ENCODE peak calls at places on chromosome 20, in four cellular contexts. One of them, this sample, is unnamed.

GRCh38 chr20:9514461-9515210 is at the start of gene LAMP5:
- DNase-seq in HepG2: no peak
- DNase-seq in K562: no peak
- DNase-seq in GM12878: no peak
- DNase-seq in this sample: peak

GRCh38 chr20:2172305-2173175 is 70.9 kb downstream of the STK35 start:
- DNase-seq in K562: peak
- DNase-seq in GM12878: peak
- DNase-seq in HepG2: peak
- DNase-seq in this sample: peak

GRCh38 chr20:47981242-47981641 is 196.0 kb upstream of the SULF2 start:
- DNase-seq in HepG2: no peak
- DNase-seq in GM12878: no peak
- DNase-seq in K562: no peak
- DNase-seq in this sample: no peak

GRCh38 chr20:53779822-53780221 is 186.2 kb upstream of the ZNF217 start:
- DNase-seq in HepG2: no peak
- DNase-seq in GM12878: no peak
- DNase-seq in K562: no peak
- DNase-seq in this sample: no peak

GRCh38 chr20:51725584-51726176 is 42.5 kb downstream of the ATP9A start:
- DNase-seq in HepG2: peak
- DNase-seq in K562: no peak
- DNase-seq in GM12878: no peak
- DNase-seq in this sample: no peak

GRCh38 chr20:61531553-61532345 is 279.7 kb downstream of the CDH4 start:
- DNase-seq in GM12878: no peak
- DNase-seq in HepG2: no peak
- DNase-seq in K562: no peak
- DNase-seq in this sample: no peak

GRCh38 chr20:47179267-47179666 is 177.2 kb downstream of the ZMYND8 start:
- DNase-seq in HepG2: no peak
- DNase-seq in GM12878: no peak
- DNase-seq in K562: no peak
- DNase-seq in this sample: no peak

GRCh38 chr20:1001981-1002681 is at the start of gene RSPO4:
- DNase-seq in GM12878: no peak
- DNase-seq in HepG2: no peak
- DNase-seq in K562: no peak
- DNase-seq in this sample: no peak

GRCh38 chr20:63969851-63970713 is at the start of gene ZNF512B:
- DNase-seq in GM12878: no peak
- DNase-seq in K562: peak
- DNase-seq in HepG2: peak
- DNase-seq in this sample: peak

GRCh38 chr20:48718914-48719578 is 108.8 kb downstream of the PREX1 start:
- DNase-seq in HepG2: no peak
- DNase-seq in K562: no peak
- DNase-seq in GM12878: no peak
- DNase-seq in this sample: no peak

GRCh38 chr20:17822039-17822438 is 122.3 kb downstream of the BANF2 start:
- DNase-seq in GM12878: no peak
- DNase-seq in K562: no peak
- DNase-seq in HepG2: peak
- DNase-seq in this sample: no peak

GRCh38 chr20:53920647-53921245 is 149.6 kb downstream of the BCAS1 start:
- DNase-seq in K562: no peak
- DNase-seq in GM12878: no peak
- DNase-seq in HepG2: no peak
- DNase-seq in this sample: no peak

GRCh38 chr20:50123418-50123817 is 10.5 kb upstream of the UBE2V1 start:
- DNase-seq in GM12878: no peak
- DNase-seq in K562: no peak
- DNase-seq in HepG2: no peak
- DNase-seq in this sample: no peak

GRCh38 chr20:3669710-3670367 is 6.6 kb upstream of the GFRA4 start:
- DNase-seq in K562: no peak
- DNase-seq in GM12878: no peak
- DNase-seq in HepG2: no peak
- DNase-seq in this sample: no peak

GRCh38 chr20:33647603-33648395 is 14.3 kb upstream of the C20orf144 start:
- DNase-seq in GM12878: peak
- DNase-seq in K562: no peak
- DNase-seq in HepG2: no peak
- DNase-seq in this sample: no peak

GRCh38 chr20:9139106-9139808 is 70.4 kb downstream of the PLCB4 start:
- DNase-seq in HepG2: no peak
- DNase-seq in GM12878: no peak
- DNase-seq in K562: no peak
- DNase-seq in this sample: no peak

DNA sequence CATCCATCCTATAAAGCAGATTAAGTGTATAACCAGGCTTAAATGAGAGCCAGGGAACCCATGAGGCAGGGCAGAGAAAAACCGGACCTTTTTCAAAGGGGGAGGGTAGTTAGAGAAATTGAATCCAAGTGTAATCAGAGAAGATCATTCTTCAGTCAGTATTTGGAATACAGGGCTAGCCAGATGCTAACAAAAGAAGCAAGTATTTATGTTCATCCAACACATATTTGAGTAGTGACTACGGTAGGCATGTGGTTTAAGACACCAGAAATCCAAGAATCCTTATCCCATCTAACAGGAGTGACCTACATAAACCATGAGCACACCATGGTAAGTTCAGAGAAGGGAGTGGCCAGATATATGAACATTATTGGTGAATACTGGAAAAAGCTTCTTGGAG is 46.8 kb upstream of the FAM83C start:
- DNase-seq in HepG2: no peak
- DNase-seq in K562: no peak
- DNase-seq in GM12878: no peak
- DNase-seq in this sample: no peak
- TF ChIP-seq FOXK2 in HepG2: no peak
- TF ChIP-seq FOXK2 in K562: no peak
- TF ChIP-seq FOXK2 in GM12878: no peak
- TF ChIP-seq FOXK2 in this sample: no peak

GRCh38 chr20:62591122-62591468 is 51.2 kb upstream of the SLCO4A1 start:
- DNase-seq in HepG2: no peak
- DNase-seq in K562: no peak
- DNase-seq in GM12878: no peak
- DNase-seq in this sample: no peak

GRCh38 chr20:62589150-62589498 is 53.2 kb upstream of the SLCO4A1 start:
- DNase-seq in K562: no peak
- DNase-seq in GM12878: no peak
- DNase-seq in HepG2: no peak
- DNase-seq in this sample: no peak

GRCh38 chr20:62588458-62589149 is 53.7 kb upstream of the SLCO4A1 start:
- DNase-seq in HepG2: no peak
- DNase-seq in GM12878: no peak
- DNase-seq in K562: no peak
- DNase-seq in this sample: no peak

GRCh38 chr20:62590301-62591121 is 51.8 kb upstream of the SLCO4A1 start:
- DNase-seq in HepG2: no peak
- DNase-seq in K562: no peak
- DNase-seq in GM12878: no peak
- DNase-seq in this sample: no peak

GRCh38 chr20:62589720-62590119 is 52.6 kb upstream of the SLCO4A1 start:
- DNase-seq in K562: no peak
- DNase-seq in HepG2: no peak
- DNase-seq in GM12878: no peak
- DNase-seq in this sample: no peak
- TF ChIP-seq BHLHE40 in K562: no peak
- TF ChIP-seq BHLHE40 in HepG2: no peak
- TF ChIP-seq BHLHE40 in GM12878: no peak
- TF ChIP-seq BHLHE40 in this sample: no peak

DNA sequence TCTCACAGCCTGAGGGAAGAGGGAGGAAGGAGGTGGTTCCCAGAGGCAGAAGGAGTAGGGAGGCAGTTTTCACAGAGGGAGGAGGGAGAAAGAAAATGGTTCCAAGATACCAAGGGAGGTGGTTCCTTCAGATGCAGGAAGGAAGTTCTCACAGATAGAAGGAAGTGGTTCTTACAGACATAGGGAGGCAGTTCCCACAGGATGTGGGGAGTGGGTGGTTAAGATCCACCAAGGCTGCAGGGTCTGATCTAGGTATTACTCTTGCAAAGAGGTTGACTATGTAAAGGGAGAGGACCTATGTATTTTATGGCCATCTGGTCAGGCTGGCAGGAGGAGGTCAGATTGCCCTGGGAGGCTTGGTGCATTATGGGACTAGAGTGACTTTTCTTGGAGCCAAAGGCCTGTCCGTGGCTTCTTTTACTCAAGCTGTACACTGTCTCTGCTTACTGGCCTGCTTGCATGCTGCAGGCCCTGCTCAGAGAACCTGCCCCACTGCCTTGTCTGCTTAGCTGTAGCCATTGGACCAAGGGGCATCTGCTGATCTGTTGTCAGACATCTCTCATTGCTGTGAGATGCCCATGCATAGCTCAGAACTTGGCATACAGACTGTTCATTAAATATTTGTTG is 283.7 kb downstream of the DHX35 start:
- DNase-seq in HepG2: no peak
- DNase-seq in GM12878: no peak
- DNase-seq in K562: no peak
- DNase-seq in this sample: no peak
- TF ChIP-seq FOXK2 in HepG2: no peak
- TF ChIP-seq FOXK2 in GM12878: no peak
- TF ChIP-seq FOXK2 in K562: no peak
- TF ChIP-seq FOXK2 in this sample: no peak

GRCh38 chr20:59192533-59192896 is 28.9 kb downstream of the ZNF831 start:
- DNase-seq in K562: no peak
- DNase-seq in GM12878: no peak
- DNase-seq in HepG2: no peak
- DNase-seq in this sample: no peak

GRCh38 chr20:59191036-59191755 is 27.6 kb downstream of the ZNF831 start:
- DNase-seq in K562: no peak
- DNase-seq in GM12878: no peak
- DNase-seq in HepG2: no peak
- DNase-seq in this sample: no peak

GRCh38 chr20:59194023-59194935 is 30.7 kb downstream of the ZNF831 start:
- DNase-seq in K562: no peak
- DNase-seq in HepG2: no peak
- DNase-seq in GM12878: no peak
- DNase-seq in this sample: no peak

GRCh38 chr20:59191756-59192532 is 28.3 kb downstream of the ZNF831 start:
- DNase-seq in HepG2: no peak
- DNase-seq in GM12878: no peak
- DNase-seq in K562: no peak
- DNase-seq in this sample: no peak

DNA sequence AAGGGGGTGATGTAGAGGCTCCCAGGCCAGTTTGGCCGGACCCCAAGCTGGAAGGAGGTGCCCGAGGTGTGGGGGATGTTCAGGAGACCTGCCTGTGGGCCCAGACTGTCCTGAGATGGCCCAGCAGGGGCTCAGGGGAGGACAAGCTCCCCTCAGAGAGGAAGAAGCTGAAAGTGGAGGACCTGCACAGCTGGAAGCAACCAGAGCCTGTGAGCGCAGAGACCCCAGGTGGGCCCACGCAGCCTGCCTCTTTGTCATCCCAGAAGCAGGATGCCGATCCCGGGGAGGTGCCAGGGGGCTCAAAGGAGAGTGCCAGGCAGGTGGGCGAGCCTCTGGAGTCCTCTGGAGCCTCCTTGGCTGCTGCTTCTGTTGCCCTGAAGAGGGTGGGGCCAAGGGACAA is 29.7 kb downstream of the ZNF831 start:
- DNase-seq in HepG2: no peak
- DNase-seq in K562: no peak
- DNase-seq in GM12878: no peak
- DNase-seq in this sample: no peak
- TF ChIP-seq BHLHE40 in HepG2: no peak
- TF ChIP-seq BHLHE40 in K562: no peak
- TF ChIP-seq BHLHE40 in GM12878: no peak
- TF ChIP-seq BHLHE40 in this sample: no peak

DNA sequence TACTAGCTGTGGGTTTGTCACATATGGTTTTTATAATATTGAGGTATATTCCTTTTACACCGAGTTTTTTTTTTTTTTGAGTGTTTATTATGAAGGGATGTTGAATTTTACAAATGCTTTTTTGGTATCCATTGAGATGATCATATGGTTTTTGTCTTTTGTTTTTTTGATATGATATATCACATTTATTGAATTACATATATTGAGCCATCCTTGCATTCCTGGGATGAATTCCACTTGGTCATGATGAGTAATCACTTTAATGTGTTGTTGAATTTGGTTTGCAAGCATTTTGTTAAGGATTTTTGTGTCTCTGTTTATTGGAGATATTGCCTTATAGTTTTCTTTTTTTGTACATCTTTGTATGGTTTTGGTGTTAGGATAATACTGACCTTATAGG is 3.3 kb upstream of the ZNF337 start:
- DNase-seq in K562: no peak
- DNase-seq in HepG2: no peak
- DNase-seq in GM12878: no peak
- DNase-seq in this sample: no peak
- TF ChIP-seq FOXK2 in K562: no peak
- TF ChIP-seq FOXK2 in HepG2: no peak
- TF ChIP-seq FOXK2 in GM12878: no peak
- TF ChIP-seq FOXK2 in this sample: no peak

GRCh38 chr20:16301981-16302380 is 271.3 kb downstream of the KIF16B start:
- DNase-seq in GM12878: no peak
- DNase-seq in HepG2: no peak
- DNase-seq in K562: no peak
- DNase-seq in this sample: no peak
- TF ChIP-seq BHLHE40 in GM12878: no peak
- TF ChIP-seq BHLHE40 in HepG2: no peak
- TF ChIP-seq BHLHE40 in K562: no peak
- TF ChIP-seq BHLHE40 in this sample: no peak

GRCh38 chr20:58675641-58676040 is 17.0 kb upstream of the NPEPL1 start:
- DNase-seq in K562: no peak
- DNase-seq in HepG2: no peak
- DNase-seq in GM12878: no peak
- DNase-seq in this sample: no peak

GRCh38 chr20:58676161-58676560 is 16.4 kb upstream of the NPEPL1 start:
- DNase-seq in K562: no peak
- DNase-seq in GM12878: no peak
- DNase-seq in HepG2: no peak
- DNase-seq in this sample: no peak

GRCh38 chr20:58677205-58677604 is 15.4 kb upstream of the NPEPL1 start:
- DNase-seq in HepG2: no peak
- DNase-seq in K562: no peak
- DNase-seq in GM12878: no peak
- DNase-seq in this sample: no peak

GRCh38 chr20:58673119-58673518 is 19.5 kb upstream of the NPEPL1 start:
- DNase-seq in K562: no peak
- DNase-seq in GM12878: no peak
- DNase-seq in HepG2: no peak
- DNase-seq in this sample: no peak

GRCh38 chr20:58675146-58675584 is 17.4 kb upstream of the NPEPL1 start:
- DNase-seq in K562: no peak
- DNase-seq in GM12878: no peak
- DNase-seq in HepG2: no peak
- DNase-seq in this sample: no peak
- TF ChIP-seq FOXK2 in K562: no peak
- TF ChIP-seq FOXK2 in GM12878: no peak
- TF ChIP-seq FOXK2 in HepG2: no peak
- TF ChIP-seq FOXK2 in this sample: no peak